ENCODE peak calls at places on chromosome 10, in six cellular contexts. Y is left lung, A is hepatocyte, S is SK-N-SH, C is HL-60, R is Peyer's patch. D is an unnamed sample.

GRCh38 chr10:30674796-30675195 is 45.2 kb upstream of the LYZL2 start:
- DNase-seq in R (no peak), Y (no peak), A (no peak), S (no peak), C (no peak), D (no peak)

GRCh38 chr10:71087622-71088021 is 124.7 kb upstream of the UNC5B start:
- DNase-seq in Y (no peak), S (no peak), C (no peak), R (no peak), A (no peak), D (peak)

GRCh38 chr10:43700306-43700705 is 51.6 kb upstream of the ZNF32 start:
- DNase-seq in C (no peak), A (no peak), Y (no peak), S (no peak), R (no peak), D (no peak)

GRCh38 chr10:2885956-2886296 is 181.4 kb upstream of the PFKP start:
- DNase-seq in R (no peak), Y (no peak), S (no peak), A (no peak), C (peak), D (no peak)

GRCh38 chr10:8365935-8366911 is 311.7 kb downstream of the GATA3 start:
- DNase-seq in A (peak), Y (no peak), S (no peak), R (no peak), C (no peak), D (no peak)

GRCh38 chr10:119370972-119371703 is 163.8 kb downstream of the GRK5 start:
- DNase-seq in C (no peak), S (peak), A (no peak), R (peak), Y (no peak), D (no peak)

GRCh38 chr10:132745971-132746370 is 40.0 kb downstream of the NKX6-2 start:
- DNase-seq in S (no peak), C (no peak), Y (no peak), R (no peak), A (no peak), D (no peak)

GRCh38 chr10:75209325-75210192 is 1.0 kb upstream of the VDAC2 start:
- DNase-seq in C (peak), R (peak), S (peak), Y (peak), A (peak), D (peak)

DNA sequence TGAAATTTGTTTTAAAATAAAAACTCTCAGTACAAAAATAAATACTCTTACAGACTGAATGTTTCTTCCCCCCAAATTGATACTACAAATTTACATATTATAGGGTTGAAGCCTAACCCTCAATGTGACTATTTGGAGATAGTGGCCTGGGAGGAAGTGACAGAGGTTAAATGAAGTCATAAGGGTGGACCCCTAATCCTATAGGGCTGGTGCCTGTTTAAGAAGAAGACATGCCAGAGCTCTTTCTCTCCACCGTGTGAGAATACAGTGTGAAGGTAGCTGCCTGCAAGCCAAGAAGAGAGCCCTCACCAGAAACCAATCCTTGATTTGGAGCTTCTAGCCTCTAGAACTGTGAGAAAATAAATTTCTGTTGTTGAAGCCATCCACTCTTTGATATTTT is 67.6 kb downstream of the MCU start:
- DNase-seq in R (no peak), C (no peak), A (no peak), S (no peak), Y (no peak), D (no peak)
- TF ChIP-seq CTCF in R (no peak), C (no peak), A (no peak), S (no peak), Y (no peak), D (no peak)

GRCh38 chr10:95558593-95559320 is 2.4 kb downstream of the SORBS1 start:
- DNase-seq in C (no peak), S (no peak), A (no peak), R (no peak), Y (no peak), D (no peak)
- H3K27ac ChIP-seq in C (no peak), S (no peak), A (no peak), R (no peak), Y (peak), D (peak)

DNA sequence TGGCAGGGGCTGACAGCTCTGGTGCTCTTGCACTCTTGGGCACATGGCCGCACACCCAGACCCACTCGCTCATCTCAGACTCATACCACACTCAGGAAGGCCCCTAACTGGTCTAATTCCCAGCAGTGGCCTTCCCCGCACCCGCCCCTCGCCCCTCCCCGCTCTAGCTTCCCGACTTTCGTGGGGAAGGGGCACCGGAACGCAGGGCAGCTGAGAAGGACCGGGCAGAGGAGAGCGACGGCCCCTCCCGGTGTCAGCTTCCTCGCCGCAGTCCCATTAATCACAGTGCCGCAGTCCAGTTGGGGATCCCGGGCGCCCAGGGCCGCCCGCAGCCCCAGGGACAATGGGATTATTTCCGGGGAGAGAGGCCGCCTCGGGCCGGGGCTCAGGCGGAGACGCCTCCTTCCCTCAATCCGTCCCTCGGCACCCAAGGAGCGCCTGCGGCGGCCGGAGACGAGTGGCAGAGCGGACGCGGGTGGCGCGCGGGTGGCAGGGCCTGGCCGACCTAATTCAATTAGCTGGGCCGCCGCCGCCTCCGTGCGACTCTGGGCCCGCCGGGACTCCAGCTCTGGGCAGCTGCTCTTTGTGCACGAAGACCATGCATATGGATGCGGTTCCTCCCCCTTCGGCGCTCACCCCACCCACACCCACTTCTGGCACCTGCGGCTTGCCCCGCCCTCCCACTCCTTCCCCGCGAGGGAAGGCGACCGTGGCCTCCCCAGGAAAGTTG is 7.8 kb upstream of the TLX1 start:
- DNase-seq in S (peak), Y (no peak), R (no peak), C (no peak), A (no peak), D (no peak)
- H3K4me3 ChIP-seq in S (peak), Y (no peak), R (peak), C (no peak), A (no peak), D (peak)

DNA sequence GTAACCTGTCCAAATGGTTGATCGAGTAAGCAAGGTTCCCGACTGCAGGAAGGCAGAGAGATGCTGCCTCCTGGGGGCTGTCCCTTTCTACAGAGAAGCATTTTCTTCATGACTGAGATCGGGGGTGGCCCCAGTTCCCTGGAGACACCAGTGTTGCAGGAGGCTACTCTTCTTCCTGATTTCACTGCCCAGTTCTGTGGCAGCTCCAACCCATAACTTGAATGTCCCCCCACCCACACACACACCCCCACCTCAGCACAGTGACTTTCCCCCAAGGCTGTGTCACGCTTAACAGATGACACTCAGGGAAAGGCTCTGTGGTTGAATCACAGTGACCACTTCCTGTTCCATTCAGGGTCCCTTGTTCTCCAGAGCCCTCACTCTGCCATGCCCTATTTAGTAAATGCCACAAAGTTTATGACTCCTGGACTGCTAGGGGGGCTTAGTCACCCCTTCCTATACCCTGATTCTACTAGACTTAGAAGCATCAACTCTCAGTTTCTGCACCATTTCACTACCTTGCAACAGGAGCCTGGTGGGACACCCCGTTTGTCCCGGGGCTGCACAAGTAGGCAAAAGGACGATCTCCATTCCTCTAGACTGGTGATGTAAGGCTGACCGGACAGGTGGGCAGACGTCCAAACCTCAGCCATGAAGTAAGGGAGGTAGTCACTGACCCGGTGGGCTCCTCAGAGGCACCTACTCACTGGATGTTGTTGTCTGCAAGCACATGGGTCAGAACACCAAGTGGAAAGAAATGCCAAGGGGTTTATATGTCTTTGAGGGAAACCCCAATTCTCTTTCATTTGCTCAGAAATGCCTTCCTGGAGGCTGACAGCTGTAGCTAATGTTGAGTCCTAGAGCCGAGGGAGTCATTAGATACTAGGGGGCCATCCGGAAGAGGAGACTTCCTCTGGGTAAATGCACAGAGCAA is 31.3 kb upstream of the SMC3 start:
- DNase-seq in S (no peak), C (peak), A (no peak), R (no peak), Y (peak), D (no peak)
- TF ChIP-seq CTCF in S (peak), C (no peak), A (peak), R (no peak), Y (no peak), D (no peak)